ENCODE peak calls at places on chromosomes 7 and 10, in nine cellular contexts. J is omental fat pad, L is dorsolateral prefrontal cortex, Z is brain microvascular endothelial cell, X is uterus, K is BJ, Y is foreskin fibroblast, D is stomach, V is psoas muscle. W is an unnamed sample.

GRCh38 chr7:144817001-144817400 is 18.9 kb downstream of the TPK1 start:
- DNase-seq in D (no peak), J (no peak), X (no peak), Z (no peak), V (no peak), K (no peak), L (no peak), Y (no peak), W (no peak)

GRCh38 chr7:107179326-107180163 is 10.7 kb downstream of the HBP1 start:
- DNase-seq in L (no peak), V (no peak), Y (peak), D (no peak), J (no peak), X (no peak), K (no peak), Z (peak), W (no peak)

GRCh38 chr10:42488416-42488815 is 150.0 kb downstream of the ZNF33B start:
- DNase-seq in X (no peak), Y (peak), V (no peak), L (no peak), K (peak), J (no peak), Z (no peak), D (no peak), W (no peak)

GRCh38 chr7:43591551-43592180 is 8.8 kb downstream of the STK17A start:
- DNase-seq in D (no peak), Y (peak), V (no peak), Z (no peak), X (no peak), K (no peak), J (no peak), L (no peak), W (no peak)

GRCh38 chr7:102453319-102453718 is 11.3 kb downstream of the ALKBH4 start:
- DNase-seq in Y (no peak), Z (no peak), K (no peak), J (no peak), L (peak), X (no peak), D (no peak), V (no peak), W (no peak)

GRCh38 chr7:71411475-71411874 is 279.5 kb downstream of the GALNT17 start:
- DNase-seq in L (no peak), Z (no peak), V (no peak), J (no peak), Y (no peak), D (no peak), K (no peak), X (no peak), W (no peak)

GRCh38 chr10:132726194-132726593 is 59.8 kb downstream of the NKX6-2 start:
- DNase-seq in J (no peak), X (no peak), V (no peak), K (no peak), L (no peak), D (no peak), Z (no peak), Y (no peak), W (no peak)

GRCh38 chr7:151592868-151593486 is 73.3 kb upstream of the RHEB start:
- DNase-seq in V (no peak), X (no peak), Y (peak), J (no peak), L (no peak), D (no peak), Z (peak), K (peak), W (no peak)

GRCh38 chr10:119207713-119208552 is 562 bp downstream of the GRK5 start:
- DNase-seq in J (no peak), V (peak), L (peak), D (peak), K (no peak), Z (peak), X (peak), Y (peak), W (peak)

GRCh38 chr7:22990588-22990949 is 23.4 kb downstream of the HYCC1 start:
- DNase-seq in Z (peak), D (no peak), Y (peak), L (no peak), K (no peak), X (no peak), V (no peak), J (no peak), W (no peak)

GRCh38 chr7:158737064-158737695 is 32.6 kb upstream of the NCAPG2 start:
- DNase-seq in V (no peak), D (no peak), J (no peak), L (no peak), Z (no peak), Y (no peak), K (no peak), X (no peak), W (peak)

GRCh38 chr10:63700209-63700934 is 179.2 kb downstream of the REEP3 start:
- DNase-seq in V (peak), L (no peak), D (no peak), X (peak), Y (peak), J (no peak), Z (peak), K (peak), W (no peak)

GRCh38 chr10:110671788-110672579 is 27.8 kb downstream of the RBM20 start:
- DNase-seq in X (peak), J (peak), Y (peak), D (peak), Z (peak), V (peak), K (no peak), L (peak), W (peak)

GRCh38 chr7:157718303-157719007 is 381.7 kb downstream of the DNAJB6 start:
- DNase-seq in X (no peak), Z (no peak), J (no peak), L (no peak), V (no peak), K (no peak), D (no peak), Y (no peak), W (no peak)

GRCh38 chr10:78889536-78890063 is 179.2 kb upstream of the ZMIZ1 start:
- DNase-seq in V (no peak), L (no peak), K (no peak), Z (no peak), X (no peak), J (no peak), Y (no peak), D (no peak), W (no peak)

GRCh38 chr7:14698239-14698638 is 204.3 kb downstream of the DGKB start:
- DNase-seq in K (no peak), L (no peak), Z (no peak), D (no peak), X (no peak), J (no peak), Y (peak), V (no peak), W (no peak)

GRCh38 chr10:6133331-6134098 is 44.7 kb downstream of the RBM17 start:
- DNase-seq in Y (no peak), K (no peak), V (no peak), L (no peak), D (no peak), J (no peak), Z (no peak), X (no peak), W (no peak)

GRCh38 chr7:17852361-17852760 is 87.9 kb downstream of the SNX13 start:
- DNase-seq in J (no peak), K (no peak), D (no peak), X (no peak), Z (no peak), V (no peak), L (no peak), Y (no peak), W (no peak)

GRCh38 chr10:84845628-84846261 is 517.4 kb downstream of the CCSER2 start:
- DNase-seq in J (no peak), L (no peak), X (no peak), Z (no peak), D (no peak), K (no peak), Y (no peak), V (no peak), W (no peak)

GRCh38 chr10:62093863-62094291 is 174.8 kb downstream of the RTKN2 start:
- DNase-seq in V (no peak), J (no peak), Y (peak), K (peak), Z (peak), L (no peak), X (no peak), D (no peak), W (no peak)

GRCh38 chr10:55630491-55631056 is 730.5 kb downstream of the ZWINT start:
- DNase-seq in K (no peak), Z (no peak), L (no peak), J (no peak), D (no peak), Y (no peak), V (no peak), X (no peak), W (no peak)

GRCh38 chr10:6995846-6996245 is 415.0 kb downstream of the SFMBT2 start:
- DNase-seq in Y (peak), V (no peak), J (no peak), K (no peak), Z (no peak), D (no peak), L (no peak), X (no peak), W (no peak)

DNA sequence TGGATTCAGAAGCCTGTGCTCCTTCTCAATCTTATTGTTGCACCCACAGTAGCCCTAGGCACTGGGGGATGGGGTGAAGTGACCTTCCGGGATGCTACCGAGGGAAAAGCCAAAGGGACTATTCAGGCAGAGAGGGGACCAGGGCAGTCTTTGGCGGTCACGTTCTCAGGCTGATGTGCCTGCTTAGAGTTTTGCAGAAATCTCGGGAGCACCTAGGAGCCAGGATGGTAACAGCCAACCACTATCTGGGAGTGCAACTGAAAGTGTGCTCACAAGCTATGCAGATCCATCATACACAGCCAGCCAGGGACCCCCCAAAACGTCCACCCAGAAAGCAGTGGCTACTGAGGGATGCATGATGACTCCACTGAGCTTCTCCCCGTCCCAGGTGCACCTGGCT is 52.4 kb downstream of the CXCL12 start:
- DNase-seq in L (no peak), J (no peak), K (no peak), X (no peak), Y (no peak), V (no peak), D (no peak), Z (no peak), W (peak)
- TF ChIP-seq CTCF in L (no peak), J (no peak), K (no peak), X (no peak), Y (no peak), V (no peak), D (no peak), Z (no peak), W (no peak)

GRCh38 chr7:115217373-115217772 is 295.5 kb downstream of the MDFIC start:
- DNase-seq in Z (no peak), D (no peak), L (no peak), K (no peak), Y (peak), V (no peak), J (no peak), X (no peak), W (no peak)
- TF ChIP-seq CTCF in Z (no peak), D (no peak), L (no peak), K (peak), Y (no peak), V (peak), J (no peak), X (peak), W (peak)

GRCh38 chr7:519974-520458 is 370 bp upstream of the PDGFA start:
- DNase-seq in Z (no peak), L (peak), J (no peak), D (peak), X (peak), V (peak), Y (peak), K (no peak), W (peak)
- TF ChIP-seq CTCF in Z (no peak), L (no peak), J (no peak), D (no peak), X (peak), V (peak), Y (no peak), K (no peak), W (no peak)

DNA sequence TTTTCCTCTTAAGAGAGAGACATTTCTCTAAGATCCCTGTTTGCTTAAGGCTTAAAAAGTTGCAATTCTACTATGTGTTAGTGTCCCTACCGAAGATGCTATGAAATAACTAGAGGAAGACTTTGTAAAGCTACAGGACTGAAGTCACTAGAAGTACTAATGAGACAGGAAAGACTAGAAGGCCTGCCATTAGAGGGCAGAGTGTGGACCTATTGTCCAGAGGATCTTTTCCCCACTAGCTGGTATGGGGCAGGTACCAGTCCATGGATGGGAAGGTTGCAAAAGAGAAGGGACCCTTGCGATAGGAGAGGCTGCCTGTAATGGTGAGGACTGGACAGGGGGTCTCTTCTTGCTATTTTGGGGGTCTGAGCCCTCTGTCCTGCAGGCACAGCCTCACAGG is 178.1 kb downstream of the TMEM178B start:
- DNase-seq in D (no peak), K (no peak), X (no peak), V (no peak), L (no peak), Y (no peak), J (no peak), Z (no peak), W (no peak)
- TF ChIP-seq CTCF in D (no peak), K (no peak), X (no peak), V (no peak), L (no peak), Y (no peak), J (no peak), Z (peak), W (no peak)

GRCh38 chr7:81501220-81501619 is 268.6 kb downstream of the HGF start:
- DNase-seq in X (no peak), K (no peak), J (no peak), Y (peak), L (no peak), Z (peak), D (no peak), V (no peak), W (no peak)
- TF ChIP-seq CTCF in X (no peak), K (peak), J (no peak), Y (peak), L (peak), Z (peak), D (no peak), V (no peak), W (peak)

GRCh38 chr10:47323636-47324299 is 1.5 kb downstream of the GDF2 start:
- DNase-seq in D (no peak), Z (no peak), X (no peak), L (no peak), Y (no peak), K (no peak), J (no peak), V (no peak), W (no peak)
- TF ChIP-seq CTCF in D (no peak), Z (no peak), X (no peak), L (no peak), Y (no peak), K (no peak), J (no peak), V (no peak), W (no peak)

W was measured in osteocyte.